ENCODE peak calls at places on chromosomes 16 and 17, in nine cellular contexts. I is uterus, N is endothelial cell of umbilical vein, R is GM23248, X is PC-3, K is left ventricle myocardium inferior, S is SK-N-SH, Y is mesendoderm, V is mucosa of descending colon. U is an unnamed sample.

GRCh38 chr17:9192010-9192409 is 170.7 kb downstream of the NTN1 start:
- DNase-seq in I (no peak), N (no peak), R (peak; percentile 9), X (no peak), K (no peak), S (no peak), Y (no peak), V (no peak), U (no peak)

GRCh38 chr17:46057366-46057765 is 58.3 kb downstream of the STH start:
- DNase-seq in I (no peak), N (no peak), R (no peak), X (peak; percentile 27), K (no peak), S (no peak), Y (no peak), V (no peak), U (no peak)

GRCh38 chr16:2008009-2008526 is 1.6 kb downstream of the ZNF598 start:
- DNase-seq in I (no peak), N (peak; percentile 46), R (peak; percentile 96), X (peak; percentile 82), K (peak; percentile 19), S (no peak), Y (no peak), V (peak; percentile 56), U (no peak)

GRCh38 chr17:67211742-67212141 is 33.3 kb downstream of the HELZ start:
- DNase-seq in I (no peak), N (no peak), R (peak; percentile 59), X (no peak), K (no peak), S (no peak), Y (no peak), V (no peak), U (no peak)

GRCh38 chr17:48834973-48835372 is 4.1 kb downstream of the CALCOCO2 start:
- DNase-seq in I (no peak), N (no peak), R (no peak), X (no peak), K (no peak), S (no peak), Y (no peak), V (no peak), U (no peak)

GRCh38 chr16:28845173-28846079 is 722 bp downstream of the TUFM start:
- DNase-seq in I (no peak), N (peak; percentile 15), R (peak; percentile 68), X (peak; percentile 62), K (no peak), S (peak; percentile 51), Y (peak; percentile 63), V (peak; percentile 85), U (no peak)

GRCh38 chr17:80068301-80069160 is 32.1 kb downstream of the CCDC40 start:
- DNase-seq in I (peak; percentile 82), N (peak; percentile 64), R (peak; percentile 31), X (peak; percentile 16), K (no peak), S (peak; percentile 68), Y (peak; percentile 27), V (no peak), U (no peak)

GRCh38 chr16:9012848-9013507 is 49.3 kb upstream of the USP7 start:
- DNase-seq in I (no peak), N (peak; percentile 15), R (peak; percentile 22), X (no peak), K (no peak), S (peak; percentile 79), Y (peak; percentile 87), V (no peak), U (no peak)

GRCh38 chr17:61454932-61455753 is 2.9 kb downstream of the TBX4 start:
- DNase-seq in I (no peak), N (no peak), R (no peak), X (no peak), K (no peak), S (no peak), Y (no peak), V (no peak), U (no peak)

GRCh38 chr17:31559647-31560501 is 168.4 kb downstream of the RAB11FIP4 start:
- DNase-seq in I (no peak), N (peak; percentile 56), R (peak; percentile 59), X (no peak), K (no peak), S (no peak), Y (peak; percentile 38), V (no peak), U (no peak)

GRCh38 chr16:57473906-57474305 is 11.4 kb downstream of the POLR2C start:
- DNase-seq in I (no peak), N (no peak), R (no peak), X (no peak), K (no peak), S (no peak), Y (no peak), V (no peak), U (no peak)

GRCh38 chr16:57474671-57475661 is 11.3 kb downstream of the DOK4 start:
- DNase-seq in I (no peak), N (no peak), R (no peak), X (no peak), K (no peak), S (no peak), Y (no peak), V (no peak), U (no peak)

GRCh38 chr16:57476546-57477410 is 9.5 kb downstream of the DOK4 start:
- DNase-seq in I (no peak), N (no peak), R (no peak), X (no peak), K (no peak), S (peak; percentile 43), Y (no peak), V (no peak), U (no peak)

GRCh38 chr16:57477531-57478202 is 8.6 kb downstream of the DOK4 start:
- DNase-seq in I (no peak), N (no peak), R (no peak), X (no peak), K (no peak), S (peak; percentile 30), Y (peak; percentile 64), V (no peak), U (no peak)

GRCh38 chr16:57475711-57476339 is 10.5 kb downstream of the DOK4 start:
- DNase-seq in I (no peak), N (peak; percentile 56), R (peak; percentile 47), X (peak; percentile 15), K (no peak), S (peak; percentile 83), Y (peak; percentile 98), V (no peak), U (no peak)
- H3K4me1 ChIP-seq in I (peaks cover 9% of the 10 kb centered on the region), N (peaks cover 28% of the 10 kb centered on the region), R (peaks cover 16% of the 10 kb centered on the region), X (no peaks in the 10 kb centered on the region), K (peaks cover 66% of the 10 kb centered on the region), S (peaks cover 14% of the 10 kb centered on the region), Y (peaks cover 15% of the 10 kb centered on the region), V (peaks cover 30% of the 10 kb centered on the region), U (no peaks in the 10 kb centered on the region)

GRCh38 chr16:3609895-3610697 is 1.3 kb downstream of the SLX4 start:
- DNase-seq in I (no peak), N (no peak), R (peak; percentile 15), X (no peak), K (no peak), S (no peak), Y (no peak), V (peak; percentile 18), U (no peak)

GRCh38 chr16:3611145-3611977 is at the start of gene SLX4:
- DNase-seq in I (peak; percentile 85), N (peak; percentile 91), R (peak; percentile 97), X (peak; percentile 94), K (peak; percentile 90), S (peak; percentile 100), Y (peak; percentile 96), V (peak; percentile 90), U (peak; percentile 88)

GRCh38 chr16:3608069-3608468 is 3.3 kb downstream of the SLX4 start:
- DNase-seq in I (no peak), N (no peak), R (no peak), X (no peak), K (no peak), S (no peak), Y (no peak), V (no peak), U (no peak)

GRCh38 chr16:3610698-3611144 is 685 bp downstream of the SLX4 start:
- DNase-seq in I (no peak), N (peak; percentile 36), R (peak; percentile 48), X (no peak), K (no peak), S (no peak), Y (peak; percentile 46), V (no peak), U (no peak)

GRCh38 chr16:3612510-3613466 is 1.4 kb upstream of the SLX4 start:
- DNase-seq in I (no peak), N (no peak), R (peak; percentile 26), X (no peak), K (no peak), S (no peak), Y (no peak), V (no peak), U (no peak)
- H3K36me3 ChIP-seq in I (no peaks in the 10 kb centered on the region), N (no peaks in the 10 kb centered on the region), R (no peaks in the 10 kb centered on the region), X (no peaks in the 10 kb centered on the region), K (peaks cover 8% of the 10 kb centered on the region), S (peaks cover 5% of the 10 kb centered on the region), Y (no peaks in the 10 kb centered on the region), V (no peaks in the 10 kb centered on the region), U (no peaks in the 10 kb centered on the region)

DNA sequence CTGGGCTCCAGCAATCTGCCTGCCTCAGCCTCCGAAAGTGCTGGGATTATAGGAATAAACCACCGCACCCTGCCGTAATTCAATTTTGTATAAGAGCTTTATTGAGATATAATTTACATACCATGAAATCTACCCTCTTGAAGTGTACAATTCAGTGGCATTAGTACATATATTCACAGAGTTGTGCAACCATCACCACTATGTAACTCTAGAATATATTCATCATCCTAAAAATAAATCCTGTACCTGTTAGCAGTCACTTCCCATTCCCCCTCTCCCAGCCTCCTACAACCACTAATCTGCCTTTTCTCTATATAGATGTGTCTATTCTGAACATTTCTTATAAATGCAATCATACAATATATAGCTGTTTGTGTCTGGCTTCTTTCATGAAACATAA is 26.1 kb downstream of the TOM1L2 start:
- DNase-seq in I (no peak), N (no peak), R (no peak), X (no peak), K (no peak), S (no peak), Y (no peak), V (no peak), U (no peak)
- H3K4me1 ChIP-seq in I (peaks cover 9% of the 10 kb centered on the region), N (peaks cover 34% of the 10 kb centered on the region), R (peaks cover 41% of the 10 kb centered on the region), X (peaks cover 79% of the 10 kb centered on the region), K (peaks cover 99% of the 10 kb centered on the region), S (peaks cover 72% of the 10 kb centered on the region), Y (peaks cover 13% of the 10 kb centered on the region), V (peaks cover 17% of the 10 kb centered on the region), U (peaks cover 9% of the 10 kb centered on the region)

GRCh38 chr16:89219365-89219764 is 1.9 kb downstream of the ZNF778 start:
- DNase-seq in I (no peak), N (peak; percentile 26), R (no peak), X (no peak), K (no peak), S (no peak), Y (no peak), V (no peak), U (no peak)

GRCh38 chr16:89217388-89218191 is at the start of gene ZNF778:
- DNase-seq in I (peak; percentile 75), N (peak; percentile 88), R (peak; percentile 94), X (peak; percentile 74), K (peak; percentile 85), S (peak; percentile 95), Y (peak; percentile 86), V (peak; percentile 88), U (peak; percentile 80)

GRCh38 chr16:89221604-89222003 is 4.1 kb downstream of the ZNF778 start:
- DNase-seq in I (no peak), N (no peak), R (no peak), X (no peak), K (no peak), S (no peak), Y (no peak), V (no peak), U (no peak)

GRCh38 chr16:89224665-89225064 is 7.2 kb downstream of the ZNF778 start:
- DNase-seq in I (no peak), N (no peak), R (no peak), X (no peak), K (no peak), S (no peak), Y (no peak), V (no peak), U (no peak)

GRCh38 chr16:89222931-89223330 is 5.4 kb downstream of the ZNF778 start:
- DNase-seq in I (no peak), N (no peak), R (no peak), X (no peak), K (no peak), S (no peak), Y (no peak), V (no peak), U (no peak)
- H3K36me3 ChIP-seq in I (no peaks in the 10 kb centered on the region), N (peaks cover 21% of the 10 kb centered on the region), R (peaks cover 53% of the 10 kb centered on the region), X (peaks cover 34% of the 10 kb centered on the region), K (peaks cover 73% of the 10 kb centered on the region), S (peaks cover 42% of the 10 kb centered on the region), Y (peaks cover 22% of the 10 kb centered on the region), V (peaks cover 23% of the 10 kb centered on the region), U (peaks cover 57% of the 10 kb centered on the region)

U was measured in lung.